ENCODE peak calls at places on chromosomes 2 and 18, in eight cellular contexts. Y, N, D, O, L, Q, J and M are unnamed samples.
A peak's percentile ranks its signal among the peaks of the same experiment; 100 is the strongest.

GRCh38 chr2:113858764-113859163 is 31.1 kb upstream of the ACTR3 start:
- DNase-seq in Y (no peak), N (peak; percentile 79), D (no peak), O (no peak), L (peak; percentile 94), Q (no peak), J (no peak), M (no peak)

GRCh38 chr2:41933035-41933429 is 114.8 kb upstream of the PKDCC start:
- DNase-seq in Y (no peak), N (no peak), D (no peak), O (no peak), L (no peak), Q (no peak), J (no peak), M (no peak)

GRCh38 chr2:128510701-128511100 is 192.0 kb upstream of the HS6ST1 start:
- DNase-seq in Y (no peak), N (peak; percentile 38), D (no peak), O (no peak), L (no peak), Q (no peak), J (no peak), M (no peak)

GRCh38 chr18:21456428-21457178 is 143.9 kb downstream of the ESCO1 start:
- DNase-seq in Y (no peak), N (no peak), D (no peak), O (no peak), L (no peak), Q (no peak), J (no peak), M (no peak)

GRCh38 chr18:34531110-34531509 is 179.0 kb upstream of the DTNA start:
- DNase-seq in Y (no peak), N (no peak), D (no peak), O (no peak), L (no peak), Q (no peak), J (no peak), M (no peak)

GRCh38 chr2:72092099-72092498 is 55.6 kb downstream of the CYP26B1 start:
- DNase-seq in Y (no peak), N (no peak), D (no peak), O (no peak), L (peak; percentile 53), Q (no peak), J (no peak), M (no peak)

GRCh38 chr2:38598991-38599295 is 3.8 kb downstream of the HNRNPLL start:
- DNase-seq in Y (no peak), N (peak; percentile 41), D (peak; percentile 47), O (no peak), L (peak; percentile 49), Q (no peak), J (no peak), M (no peak)

GRCh38 chr18:28541276-28541930 is 364.5 kb upstream of the CDH2 start:
- DNase-seq in Y (no peak), N (no peak), D (no peak), O (no peak), L (no peak), Q (peak; percentile 60), J (no peak), M (no peak)

GRCh38 chr18:61891271-61891670 is 1.5 kb downstream of the RNF152 start:
- DNase-seq in Y (no peak), N (no peak), D (no peak), O (no peak), L (peak; percentile 87), Q (no peak), J (no peak), M (no peak)

GRCh38 chr2:134181219-134181618 is 72.7 kb upstream of the MGAT5 start:
- DNase-seq in Y (peak; percentile 57), N (no peak), D (no peak), O (no peak), L (peak; percentile 88), Q (no peak), J (no peak), M (no peak)

GRCh38 chr2:38439226-38439612 is 62.1 kb upstream of the ATL2 start:
- DNase-seq in Y (no peak), N (no peak), D (no peak), O (no peak), L (peak; percentile 35), Q (no peak), J (no peak), M (no peak)

GRCh38 chr2:85396531-85397470 is 13.4 kb downstream of the CAPG start:
- DNase-seq in Y (no peak), N (no peak), D (peak; percentile 36), O (no peak), L (peak; percentile 60), Q (peak; percentile 73), J (peak; percentile 51), M (no peak)

GRCh38 chr2:195613922-195614321 is 43.1 kb upstream of the SLC39A10 start:
- DNase-seq in Y (no peak), N (peak; percentile 77), D (peak; percentile 73), O (no peak), L (peak; percentile 81), Q (no peak), J (no peak), M (no peak)

GRCh38 chr18:74906189-74906588 is 302.8 kb downstream of the PTGR3 start:
- DNase-seq in Y (no peak), N (peak; percentile 3), D (no peak), O (no peak), L (peak; percentile 66), Q (no peak), J (no peak), M (no peak)

DNA sequence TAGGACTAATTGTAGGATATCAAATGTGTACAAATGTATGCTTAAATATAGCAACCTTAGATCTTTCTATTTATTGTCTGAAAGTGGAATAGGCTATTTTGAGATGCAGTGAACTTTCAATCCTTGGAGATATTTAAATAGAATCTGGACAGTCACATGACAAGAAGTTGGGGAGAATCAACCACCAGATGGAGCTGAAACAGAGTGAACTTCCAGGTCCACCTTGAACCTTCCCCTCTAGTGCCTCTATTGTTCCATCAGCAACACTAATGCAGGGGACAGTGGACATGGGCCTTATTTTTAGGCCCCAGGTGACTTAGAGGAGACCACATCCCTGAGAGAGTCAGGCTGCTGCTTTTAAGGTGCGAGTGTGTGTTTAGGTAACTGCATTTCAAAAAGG is 37.0 kb upstream of the CRIM1 start:
- DNase-seq in Y (no peak), N (peak; percentile 17), D (no peak), O (no peak), L (no peak), Q (no peak), J (no peak), M (no peak)
- TF ChIP-seq CTCF in Y (no peak), N (no peak), D (no peak), O (no peak), L (peak; percentile 36), Q (no peak), J (no peak), M (no peak)

GRCh38 chr2:181123798-181124217 is 143.4 kb downstream of the UBE2E3 start:
- DNase-seq in Y (peak; percentile 57), N (peak; percentile 55), D (peak; percentile 45), O (no peak), L (peak; percentile 22), Q (no peak), J (no peak), M (no peak)

GRCh38 chr2:181125364-181125763 is 145.0 kb downstream of the UBE2E3 start:
- DNase-seq in Y (no peak), N (no peak), D (no peak), O (no peak), L (no peak), Q (no peak), J (no peak), M (no peak)

GRCh38 chr2:181128199-181128598 is 147.8 kb downstream of the UBE2E3 start:
- DNase-seq in Y (peak; percentile 43), N (no peak), D (no peak), O (no peak), L (no peak), Q (no peak), J (no peak), M (no peak)

GRCh38 chr2:181124499-181124898 is 144.1 kb downstream of the UBE2E3 start:
- DNase-seq in Y (no peak), N (peak; percentile 71), D (peak; percentile 4), O (no peak), L (no peak), Q (no peak), J (no peak), M (no peak)

GRCh38 chr2:181126311-181126710 is 145.9 kb downstream of the UBE2E3 start:
- DNase-seq in Y (no peak), N (no peak), D (no peak), O (no peak), L (no peak), Q (no peak), J (no peak), M (no peak)
- TF ChIP-seq CTCF in Y (no peak), N (no peak), D (no peak), O (no peak), L (no peak), Q (no peak), J (no peak), M (no peak)

DNA sequence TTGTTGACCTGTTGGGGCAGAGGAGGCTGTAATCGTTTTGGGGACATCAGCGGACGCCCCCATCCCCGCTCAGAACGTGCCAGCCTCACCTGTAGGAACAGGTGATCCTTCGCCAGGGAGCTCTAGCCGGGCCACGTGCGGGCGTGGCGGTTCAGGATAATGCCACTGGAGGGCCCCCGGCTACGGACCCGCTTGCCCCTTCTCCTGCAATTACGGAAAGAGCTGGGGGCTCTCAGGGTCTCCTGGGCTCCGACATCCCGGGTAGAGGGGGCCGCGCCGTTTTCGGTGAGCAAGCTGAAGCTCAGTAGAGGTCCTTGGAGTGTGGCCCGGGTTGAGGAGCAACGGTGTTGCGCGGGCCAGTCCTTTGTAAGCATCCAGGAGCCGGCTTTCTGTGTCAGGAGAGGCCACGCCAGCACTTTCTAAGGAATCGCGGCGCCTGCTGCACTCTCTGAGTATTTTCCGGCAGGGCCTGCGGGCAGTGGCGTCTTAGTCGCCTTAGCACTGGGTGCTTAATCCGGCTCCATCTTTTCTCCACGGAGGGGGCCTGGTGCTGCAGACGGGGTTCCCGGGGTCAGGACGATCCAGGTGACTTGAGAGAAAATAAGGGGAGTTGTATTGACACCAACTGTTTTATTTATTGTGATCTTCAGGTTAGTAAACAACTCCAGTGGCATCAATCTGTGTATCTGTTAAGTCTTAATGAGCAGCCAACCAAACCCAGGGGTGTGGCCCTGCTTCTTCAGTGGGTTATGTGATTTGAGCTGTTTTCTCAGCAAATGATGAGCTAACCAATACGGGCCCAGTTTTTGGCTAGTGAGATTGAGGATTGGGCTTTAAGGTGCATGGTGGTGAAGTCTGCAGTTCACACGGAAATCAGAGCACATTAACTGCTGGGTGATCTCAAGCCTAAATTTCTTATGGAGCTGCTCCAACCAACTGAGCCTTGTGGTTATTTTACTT is 1.9 kb downstream of the MTCL1 start:
- DNase-seq in Y (peak; percentile 28), N (peak; percentile 75), D (peak; percentile 70), O (peak; percentile 33), L (peak; percentile 78), Q (peak; percentile 87), J (no peak), M (no peak)
- TF ChIP-seq CTCF in Y (no peak), N (no peak), D (peak; percentile 59), O (peak; percentile 8), L (peak; percentile 34), Q (no peak), J (no peak), M (no peak)

DNA sequence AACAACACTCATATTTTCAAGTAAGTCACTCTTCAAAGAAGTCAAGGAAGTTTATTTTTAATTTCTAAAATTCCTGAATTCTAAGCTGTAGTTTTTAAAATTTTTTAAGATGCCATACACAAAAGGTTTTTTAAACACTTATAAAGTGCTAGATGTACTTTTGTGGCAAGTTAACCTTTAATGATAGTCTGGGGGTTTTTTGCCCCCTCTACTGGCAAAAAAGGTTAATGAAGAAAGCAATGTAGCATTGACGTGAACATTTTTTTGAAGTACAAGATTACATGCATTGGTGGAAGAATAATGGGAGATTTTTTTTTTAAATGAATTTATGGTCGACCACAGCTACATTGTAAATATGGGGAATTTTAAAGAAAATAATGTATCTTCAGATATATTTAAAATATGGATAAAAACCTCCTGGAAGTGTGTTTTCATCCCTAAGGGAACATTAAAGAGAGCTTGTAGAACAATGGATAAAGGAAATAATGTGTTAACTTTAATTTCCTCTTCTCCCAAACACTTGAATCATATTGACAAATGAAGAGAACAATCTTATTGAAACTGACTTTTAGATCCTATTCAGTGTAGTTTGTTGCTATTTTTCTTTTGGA is 12.6 kb downstream of the ITPRID2 start:
- DNase-seq in Y (peak; percentile 22), N (peak; percentile 71), D (peak; percentile 89), O (no peak), L (peak; percentile 29), Q (no peak), J (no peak), M (no peak)
- TF ChIP-seq CTCF in Y (peak; percentile 14), N (peak; percentile 65), D (peak; percentile 50), O (peak; percentile 61), L (peak; percentile 42), Q (no peak), J (peak; percentile 33), M (no peak)